ENCODE peak calls at places on chromosomes 2 and 18, in four cellular contexts. C is HCT116, M is HepG2, Y is K562. G is an unnamed sample.

GRCh38 chr18:27136208-27136535 is 48.9 kb downstream of the CHST9 start:
- DNase-seq in C (no peak), M (peak; percentile 86), Y (no peak), G (no peak)

GRCh38 chr2:42371621-42372473 is 10.8 kb upstream of the COX7A2L start:
- DNase-seq in Y (no peak), M (no peak), C (no peak), G (no peak)

GRCh38 chr18:74368901-74369705 is 53.5 kb downstream of the C18orf63 start:
- DNase-seq in C (no peak), Y (no peak), M (peak; percentile 70), G (no peak)

GRCh38 chr2:241197947-241198346 is 9.5 kb downstream of the ANO7 start:
- DNase-seq in Y (no peak), M (no peak), C (no peak), G (no peak)

GRCh38 chr2:188306271-188306670 is 14.6 kb downstream of the GULP1 start:
- DNase-seq in M (no peak), Y (no peak), C (no peak), G (no peak)

GRCh38 chr2:70024284-70024683 is 62.9 kb upstream of the ASPRV1 start:
- DNase-seq in C (no peak), Y (no peak), M (no peak), G (no peak)

GRCh38 chr2:45170976-45171514 is 161.8 kb upstream of the SIX2 start:
- DNase-seq in Y (no peak), M (no peak), C (no peak), G (no peak)

GRCh38 chr2:126864861-126865260 is 33.8 kb upstream of the TEX51 start:
- DNase-seq in C (peak; percentile 3), Y (no peak), M (no peak), G (no peak)

GRCh38 chr2:100981011-100981410 is 21.1 kb upstream of the RPL31 start:
- DNase-seq in Y (no peak), M (no peak), C (no peak), G (no peak)

GRCh38 chr2:199424160-199424559 is 33.6 kb downstream of the SATB2 start:
- DNase-seq in Y (no peak), C (no peak), M (no peak), G (no peak)

GRCh38 chr2:11520092-11520693 is 13.7 kb upstream of the GREB1 start:
- DNase-seq in M (no peak), C (no peak), Y (no peak), G (no peak)

GRCh38 chr2:127410871-127411396 is 7.3 kb upstream of the PROC start:
- DNase-seq in Y (no peak), M (peak; percentile 92), C (no peak), G (no peak)

GRCh38 chr2:48439102-48439501 is 90.9 kb upstream of the STON1 start:
- DNase-seq in M (no peak), C (no peak), Y (no peak), G (no peak)

GRCh38 chr2:67394734-67395133 is 2.4 kb upstream of the ETAA1 start:
- DNase-seq in M (no peak), Y (no peak), C (no peak), G (no peak)

GRCh38 chr2:233360771-233361176 is 6.5 kb downstream of the DGKD start:
- DNase-seq in Y (peak; percentile 44), M (peak; percentile 43), C (no peak), G (no peak)

GRCh38 chr2:12265646-12266045 is 451.1 kb upstream of the TRIB2 start:
- DNase-seq in C (no peak), M (no peak), Y (no peak), G (no peak)

GRCh38 chr2:3594493-3595281 is at the start of gene COLEC11:
- DNase-seq in Y (peak; percentile 85), C (no peak), M (no peak), G (no peak)

GRCh38 chr2:134714228-134714627 is 4.6 kb downstream of the TMEM163 start:
- DNase-seq in C (no peak), Y (no peak), M (no peak), G (no peak)

GRCh38 chr2:65402780-65403528 is 29.4 kb downstream of the SPRED2 start:
- DNase-seq in M (no peak), C (no peak), Y (no peak), G (no peak)

GRCh38 chr2:42762823-42763804 is 821 bp downstream of the OXER1 start:
- DNase-seq in Y (no peak), M (no peak), C (no peak), G (no peak)

GRCh38 chr2:214069254-214069653 is 341.6 kb upstream of the VWC2L start:
- DNase-seq in C (peak; percentile 83), M (peak; percentile 5), Y (no peak), G (peak; percentile 87)

GRCh38 chr18:58671941-58672565 is 788 bp downstream of the MALT1 start:
- DNase-seq in M (no peak), Y (peak; percentile 8), C (no peak), G (no peak)

GRCh38 chr2:73141896-73142295 is 29.1 kb upstream of the RAB11FIP5 start:
- DNase-seq in M (no peak), Y (no peak), C (no peak), G (no peak)

GRCh38 chr2:391658-392170 is 103.8 kb upstream of the ALKAL2 start:
- DNase-seq in C (no peak), Y (no peak), M (no peak), G (no peak)

GRCh38 chr18:80106482-80107051 is 2.5 kb upstream of the ADNP2 start:
- DNase-seq in C (no peak), Y (no peak), M (peak; percentile 80), G (no peak)

GRCh38 chr18:80105369-80106167 is 3.5 kb upstream of the ADNP2 start:
- DNase-seq in C (no peak), Y (peak; percentile 10), M (no peak), G (no peak)

GRCh38 chr18:80107396-80107795 is 1.7 kb upstream of the ADNP2 start:
- DNase-seq in Y (no peak), C (no peak), M (no peak), G (no peak)

GRCh38 chr18:80104364-80104779 is 4.7 kb upstream of the ADNP2 start:
- DNase-seq in M (peak; percentile 30), Y (no peak), C (no peak), G (no peak)

GRCh38 chr18:80103231-80103630 is 5.8 kb upstream of the ADNP2 start:
- DNase-seq in Y (no peak), M (no peak), C (no peak), G (no peak)
- TF ChIP-seq TCF7L2 in Y (no peak), M (no peak), C (no peak), G (no peak)

GRCh38 chr2:140679752-140680151 is 1451.1 kb downstream of the LRP1B start:
- DNase-seq in Y (no peak), M (no peak), C (no peak), G (no peak)
- TF ChIP-seq TCF7L2 in Y (no peak), M (no peak), C (no peak), G (no peak)

GRCh38 chr2:170052151-170052550 is 125.8 kb upstream of the MYO3B start:
- DNase-seq in Y (no peak), M (no peak), C (no peak), G (no peak)
- TF ChIP-seq TCF7L2 in Y (no peak), M (no peak), C (no peak), G (no peak)

GRCh38 chr2:36770542-36771287 is 74.2 kb downstream of the VIT start:
- DNase-seq in Y (peak; percentile 81), M (peak; percentile 67), C (peak; percentile 51), G (peak; percentile 27)
- TF ChIP-seq TCF7L2 in Y (no peak), M (no peak), C (no peak), G (no peak)

DNA sequence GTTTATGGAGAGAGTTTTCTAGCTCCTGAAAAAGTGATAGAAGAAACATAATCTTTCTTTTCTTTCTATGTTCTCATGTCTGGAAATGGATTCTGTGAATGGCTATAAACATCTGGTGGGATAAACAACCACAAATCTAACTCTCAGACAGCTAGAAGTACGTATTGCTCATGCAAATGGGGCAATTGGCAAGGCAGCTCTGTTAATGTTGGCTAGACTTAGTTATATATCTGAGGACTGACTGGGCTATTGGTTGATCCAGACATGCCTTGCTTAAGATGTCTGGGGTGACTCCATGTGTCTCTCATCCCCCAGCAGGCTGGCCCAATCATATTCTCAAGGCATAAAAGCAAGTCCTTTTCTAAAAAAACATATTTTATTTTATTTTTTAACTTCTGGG is 939.2 kb upstream of the NRXN1 start:
- DNase-seq in M (no peak), C (no peak), Y (no peak), G (no peak)
- TF ChIP-seq TCF7L2 in M (no peak), C (no peak), Y (no peak), G (no peak)

DNA sequence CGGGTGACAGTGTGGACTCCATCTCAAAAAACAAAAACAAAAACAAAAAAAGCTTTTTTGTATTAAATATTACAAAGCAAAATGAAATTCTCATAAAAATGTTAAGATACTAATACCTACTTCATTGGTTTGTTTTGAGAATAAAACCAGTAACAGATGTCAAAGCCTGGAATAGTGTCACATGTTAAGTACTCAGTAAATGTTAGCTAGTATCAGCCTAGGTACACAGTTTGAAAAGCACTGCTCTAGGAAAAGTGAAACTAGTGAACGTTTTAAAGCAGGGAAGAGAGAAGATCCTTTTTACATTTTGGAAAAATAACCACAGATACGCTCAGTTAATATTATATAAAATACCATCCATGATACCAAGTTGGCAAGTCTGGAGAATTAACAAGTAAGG is 37.1 kb upstream of the ADAM17 start:
- DNase-seq in M (no peak), Y (no peak), C (no peak), G (no peak)
- TF ChIP-seq TCF7L2 in M (no peak), Y (no peak), C (no peak), G (no peak)

DNA sequence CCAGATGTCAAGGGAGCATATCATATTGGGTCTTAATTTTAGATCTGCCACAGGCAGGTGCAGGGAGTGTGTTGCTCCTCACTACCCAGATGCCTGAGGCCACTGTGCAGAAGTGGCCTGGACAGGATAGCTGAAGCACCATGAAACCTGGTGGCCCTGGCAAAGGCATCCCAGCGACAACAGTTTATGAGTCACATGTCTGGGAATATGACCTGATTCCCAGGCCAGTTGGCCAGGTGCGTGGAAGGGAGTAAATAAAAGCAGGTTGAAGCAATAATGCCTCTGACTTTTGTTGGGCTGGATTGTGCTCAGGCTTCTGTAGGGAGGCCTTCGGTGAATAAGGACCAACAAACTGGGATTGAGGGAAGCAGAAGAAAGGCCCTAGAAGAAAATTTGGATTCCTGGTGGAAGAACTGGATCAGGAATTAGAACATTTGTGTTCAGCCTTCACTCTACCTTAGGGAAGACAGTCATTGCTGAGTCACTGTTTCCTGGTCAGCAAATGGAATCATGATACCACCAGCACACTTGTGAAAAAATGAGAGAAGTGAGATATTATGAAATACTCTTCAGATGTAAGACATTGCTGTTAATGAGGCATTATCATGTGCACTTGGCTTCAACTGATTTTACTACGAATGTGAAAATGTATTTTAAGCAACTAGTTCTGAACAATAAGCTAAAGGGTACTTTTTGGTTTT is 78.4 kb upstream of the ZNF516 start:
- DNase-seq in Y (no peak), M (no peak), C (no peak), G (no peak)
- TF ChIP-seq TCF7L2 in Y (no peak), M (no peak), C (no peak), G (no peak)

GRCh38 chr18:4586729-4587128 is 131.6 kb upstream of the DLGAP1 start:
- DNase-seq in M (no peak), C (no peak), Y (no peak), G (no peak)
- TF ChIP-seq TCF7L2 in M (no peak), C (no peak), Y (no peak), G (no peak)

G was measured in Panc1.